ENCODE peak calls at places on chromosome 13, in seven cellular contexts. I is fibroblast of lung, X is psoas muscle, O is GM23338, N is lower lobe of right lung, T is osteoblast, P is Peyer's patch. V is an unnamed sample.

GRCh38 chr13:20487927-20488326 is 37.7 kb downstream of the CRYL1 start:
- DNase-seq in X (no peak), N (no peak), T (no peak), P (no peak), I (no peak), O (no peak), V (no peak)

GRCh38 chr13:44865722-44866484 is 123.4 kb downstream of the NUFIP1 start:
- DNase-seq in O (no peak), N (no peak), P (no peak), X (no peak), I (no peak), T (peak; percentile 44), V (no peak)

GRCh38 chr13:57946361-57946760 is 314.8 kb downstream of the PCDH17 start:
- DNase-seq in N (no peak), P (no peak), X (no peak), O (no peak), T (no peak), I (peak; percentile 17), V (no peak)

GRCh38 chr13:75621147-75621546 is 15.0 kb upstream of the LMO7 start:
- DNase-seq in X (no peak), T (no peak), I (no peak), N (no peak), O (no peak), P (no peak), V (no peak)

GRCh38 chr13:102291587-102292218 is 110.1 kb downstream of the FGF14 start:
- DNase-seq in T (no peak), N (no peak), X (no peak), I (peak; percentile 77), P (no peak), O (peak; percentile 32), V (no peak)

GRCh38 chr13:27404680-27405079 is 19.7 kb upstream of the GTF3A start:
- DNase-seq in T (no peak), O (no peak), P (no peak), I (no peak), N (no peak), X (no peak), V (peak; percentile 77)

GRCh38 chr13:75963318-75963717 is 327.2 kb downstream of the LMO7 start:
- DNase-seq in I (peak; percentile 5), X (no peak), T (no peak), P (no peak), N (no peak), O (peak; percentile 5), V (no peak)

GRCh38 chr13:59823495-59823894 is 340.2 kb downstream of the DIAPH3 start:
- DNase-seq in X (no peak), I (peak; percentile 38), O (no peak), P (no peak), T (no peak), N (no peak), V (no peak)

GRCh38 chr13:28031220-28031903 is 42.9 kb upstream of the URAD start:
- DNase-seq in I (no peak), N (peak; percentile 81), O (no peak), P (peak; percentile 64), T (no peak), X (no peak), V (peak; percentile 20)

GRCh38 chr13:45297456-45298205 is 43.4 kb downstream of the TPT1 start:
- DNase-seq in O (no peak), X (no peak), T (no peak), N (no peak), I (no peak), P (no peak), V (no peak)

GRCh38 chr13:51192348-51192747 is 29.9 kb upstream of the FAM124A start:
- DNase-seq in P (no peak), X (no peak), T (no peak), N (no peak), I (no peak), O (no peak), V (no peak)

GRCh38 chr13:104869501-104869900 is 1666.0 kb downstream of the EFNB2 start:
- DNase-seq in N (no peak), X (no peak), O (no peak), T (no peak), P (no peak), I (no peak), V (no peak)

GRCh38 chr13:25232937-25233515 is 54.3 kb downstream of the MTMR6 start:
- DNase-seq in P (no peak), O (peak; percentile 69), N (no peak), I (peak; percentile 43), T (no peak), X (no peak), V (no peak)

GRCh38 chr13:41512441-41512840 is 55.1 kb downstream of the RGCC start:
- DNase-seq in N (no peak), T (no peak), I (no peak), X (no peak), O (peak; percentile 19), P (no peak), V (no peak)

GRCh38 chr13:64278493-64278892 is 2862.8 kb upstream of the PCDH20 start:
- DNase-seq in O (no peak), N (no peak), I (peak; percentile 34), T (no peak), X (no peak), P (no peak), V (no peak)

GRCh38 chr13:45063261-45063870 is 56.9 kb upstream of the GTF2F2 start:
- DNase-seq in T (no peak), O (no peak), I (peak; percentile 69), P (no peak), N (no peak), X (no peak), V (no peak)

GRCh38 chr13:44191504-44192171 is 182.0 kb upstream of the SERP2 start:
- DNase-seq in O (peak; percentile 84), X (peak; percentile 22), T (no peak), I (peak; percentile 91), P (peak; percentile 27), N (no peak), V (peak; percentile 42)

GRCh38 chr13:110416131-110416584 is 109.1 kb downstream of the COL4A2 start:
- DNase-seq in N (no peak), I (peak; percentile 58), P (no peak), X (no peak), O (no peak), T (no peak), V (no peak)

GRCh38 chr13:110412132-110412912 is 105.2 kb downstream of the COL4A2 start:
- DNase-seq in O (peak; percentile 87), I (peak; percentile 100), P (peak; percentile 47), T (peak; percentile 96), N (peak; percentile 73), X (peak; percentile 86), V (peak; percentile 82)

GRCh38 chr13:110415669-110416068 is 108.6 kb downstream of the COL4A2 start:
- DNase-seq in T (no peak), N (no peak), P (no peak), X (no peak), O (peak; percentile 58), I (no peak), V (no peak)

GRCh38 chr13:110413311-110414040 is 106.4 kb downstream of the COL4A2 start:
- DNase-seq in O (no peak), X (no peak), P (no peak), N (no peak), I (no peak), T (no peak), V (no peak)

DNA sequence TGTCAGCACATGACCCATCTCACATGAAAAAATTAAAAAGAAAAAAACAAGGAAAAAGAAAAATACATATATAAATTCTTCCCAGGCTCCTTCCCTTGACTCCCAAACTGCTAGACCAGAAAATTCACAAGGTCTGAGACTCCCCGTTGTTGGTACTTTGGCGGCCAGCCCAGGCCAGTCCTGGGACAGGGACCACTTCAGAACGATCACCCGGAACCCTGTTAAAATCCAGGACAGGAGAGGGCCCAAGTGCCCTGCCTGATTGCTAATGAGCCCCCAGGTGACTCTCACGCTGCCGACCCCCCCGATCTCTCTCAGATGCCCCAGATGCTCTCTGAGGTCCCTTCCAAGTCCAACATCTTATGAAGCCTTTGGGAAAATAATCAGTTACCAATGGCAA is 107.2 kb downstream of the COL4A2 start:
- DNase-seq in I (no peak), P (no peak), O (no peak), N (no peak), T (no peak), X (no peak), V (no peak)
- H3K4me1 ChIP-seq in I (peaks cover 46% of the 10 kb centered on the region), P (no peaks in the 10 kb centered on the region), O (no peaks in the 10 kb centered on the region), N (peaks cover 54% of the 10 kb centered on the region), T (peaks cover 43% of the 10 kb centered on the region), X (peaks cover 43% of the 10 kb centered on the region), V (peaks cover 5% of the 10 kb centered on the region)

GRCh38 chr13:98216135-98216565 is 39.1 kb upstream of the RNF113B start:
- DNase-seq in I (peak; percentile 70), O (no peak), X (peak; percentile 50), T (peak; percentile 97), N (no peak), P (no peak), V (no peak)

GRCh38 chr13:98214008-98214643 is 37.1 kb upstream of the RNF113B start:
- DNase-seq in T (peak; percentile 65), P (no peak), O (no peak), X (no peak), N (no peak), I (peak; percentile 68), V (no peak)

GRCh38 chr13:98216711-98217110 is 39.6 kb upstream of the RNF113B start:
- DNase-seq in I (no peak), X (no peak), N (no peak), T (no peak), O (no peak), P (no peak), V (no peak)

GRCh38 chr13:98215508-98215907 is 38.4 kb upstream of the RNF113B start:
- DNase-seq in T (no peak), I (no peak), P (no peak), X (no peak), N (no peak), O (no peak), V (no peak)

GRCh38 chr13:98214707-98215106 is 37.6 kb upstream of the RNF113B start:
- DNase-seq in X (no peak), O (no peak), I (no peak), T (no peak), N (no peak), P (no peak), V (peak; percentile 61)
- H3K4me3 ChIP-seq in X (no peak overlapping the region), O (no peak overlapping the region), I (no peak overlapping the region), T (no peak overlapping the region), N (no peak overlapping the region), P (no peak overlapping the region), V (no peak overlapping the region)

GRCh38 chr13:113853518-113854237 is 10.2 kb downstream of the GAS6 start:
- DNase-seq in X (no peak), T (peak; percentile 62), O (no peak), N (peak; percentile 42), P (no peak), I (peak; percentile 65), V (no peak)
- H3K4me1 ChIP-seq in X (peaks cover 72% of the 10 kb centered on the region), T (peaks cover 57% of the 10 kb centered on the region), O (peaks cover 6% of the 10 kb centered on the region), N (peaks cover 63% of the 10 kb centered on the region), P (peaks cover 7% of the 10 kb centered on the region), I (peaks cover 41% of the 10 kb centered on the region), V (peaks cover 41% of the 10 kb centered on the region)

GRCh38 chr13:95236774-95237173 is 64.5 kb downstream of the ABCC4 start:
- DNase-seq in N (no peak), P (no peak), O (no peak), X (no peak), T (no peak), I (no peak), V (no peak)

GRCh38 chr13:95235199-95235726 is 66.0 kb downstream of the ABCC4 start:
- DNase-seq in I (no peak), O (no peak), P (no peak), X (no peak), N (no peak), T (no peak), V (no peak)

GRCh38 chr13:95235944-95236343 is 65.3 kb downstream of the ABCC4 start:
- DNase-seq in P (no peak), T (no peak), I (no peak), N (no peak), X (no peak), O (peak; percentile 4), V (no peak)

GRCh38 chr13:95233026-95233635 is 68.1 kb downstream of the ABCC4 start:
- DNase-seq in T (no peak), I (no peak), N (no peak), P (no peak), O (no peak), X (no peak), V (no peak)

GRCh38 chr13:95234242-95234641 is 67.0 kb downstream of the ABCC4 start:
- DNase-seq in P (no peak), O (no peak), X (no peak), I (no peak), N (no peak), T (no peak), V (no peak)
- H3K4me3 ChIP-seq in P (no peak overlapping the region), O (no peak overlapping the region), X (no peak overlapping the region), I (no peak overlapping the region), N (no peak overlapping the region), T (no peak overlapping the region), V (no peak overlapping the region)